ENCODE peak calls at places on chromosomes 1 and 21, in seven cellular contexts. P, R, N, E, O, W and K are unnamed samples.

GRCh38 chr1:25695066-25695990 is 78.7 kb downstream of the MAN1C1 start:
- DNase-seq in W (peak), N (peak), P (peak), R (peak), O (peak), E (peak), K (peak)

GRCh38 chr21:35674895-35675470 is 385.3 kb downstream of the SETD4 start:
- DNase-seq in P (no peak), E (no peak), W (no peak), O (no peak), N (no peak), R (no peak), K (no peak)

GRCh38 chr1:162987866-162988265 is 81.3 kb upstream of the RGS4 start:
- DNase-seq in R (no peak), E (peak), N (peak), O (peak), W (no peak), P (peak), K (peak)

GRCh38 chr1:32992489-32993214 is 28.0 kb upstream of the RNF19B start:
- DNase-seq in W (no peak), P (peak), R (peak), N (peak), E (peak), O (no peak), K (peak)

GRCh38 chr1:164602142-164602429 is 43.1 kb downstream of the PBX1 start:
- DNase-seq in N (no peak), E (no peak), O (no peak), P (no peak), W (no peak), R (no peak), K (no peak)

GRCh38 chr1:21645550-21645949 is 23.6 kb downstream of the RAP1GAP start:
- DNase-seq in N (no peak), O (no peak), W (no peak), P (no peak), E (no peak), R (no peak), K (no peak)

GRCh38 chr1:177211231-177211630 is 40.5 kb downstream of the BRINP2 start:
- DNase-seq in P (no peak), N (no peak), E (peak), W (no peak), R (no peak), O (no peak), K (no peak)

GRCh38 chr21:41678016-41678935 is 88.6 kb downstream of the RIPK4 start:
- DNase-seq in O (no peak), R (no peak), N (peak), E (peak), W (no peak), P (no peak), K (peak)

GRCh38 chr1:41695118-41695517 is 210.6 kb upstream of the EDN2 start:
- DNase-seq in O (no peak), R (no peak), E (no peak), P (peak), N (no peak), W (no peak), K (no peak)

GRCh38 chr1:960371-961131 is at the start of gene KLHL17:
- DNase-seq in R (peak), O (peak), W (peak), P (peak), N (peak), E (peak), K (no peak)

GRCh38 chr1:6142036-6142621 is 38.0 kb downstream of the CHD5 start:
- DNase-seq in W (no peak), E (no peak), N (no peak), O (no peak), R (no peak), P (no peak), K (no peak)

GRCh38 chr1:226487921-226488320 is 60.6 kb upstream of the STUM start:
- DNase-seq in N (no peak), O (no peak), E (peak), P (no peak), W (no peak), R (no peak), K (no peak)

GRCh38 chr1:93692983-93693591 is 11.4 kb upstream of the BCAR3 start:
- DNase-seq in E (peak), P (peak), R (peak), W (no peak), N (peak), O (no peak), K (peak)

GRCh38 chr1:27568247-27569087 is 35.5 kb downstream of the AHDC1 start:
- DNase-seq in E (peak), P (peak), R (peak), W (peak), N (peak), O (peak), K (peak)

GRCh38 chr1:46983416-46983815 is 40.1 kb upstream of the CYP4X1 start:
- DNase-seq in E (no peak), N (no peak), O (peak), W (no peak), R (no peak), P (no peak), K (no peak)

GRCh38 chr1:53110370-53111072 is 31.9 kb downstream of the SLC1A7 start:
- DNase-seq in W (no peak), E (no peak), O (no peak), R (no peak), P (peak), N (peak), K (peak)

GRCh38 chr21:42616366-42617340 is 36.8 kb upstream of the PDE9A start:
- DNase-seq in O (no peak), N (no peak), E (no peak), R (no peak), W (no peak), P (no peak), K (no peak)

GRCh38 chr1:234969011-234969441 is 159.6 kb downstream of the TOMM20 start:
- DNase-seq in O (no peak), E (no peak), W (no peak), N (peak), R (no peak), P (no peak), K (no peak)

GRCh38 chr1:37676281-37677243 is 15.8 kb upstream of the CDCA8 start:
- DNase-seq in R (no peak), P (peak), W (no peak), E (no peak), N (no peak), O (no peak), K (no peak)

GRCh38 chr21:33273044-33273443 is 6.9 kb downstream of the IL10RB start:
- DNase-seq in N (no peak), O (no peak), W (no peak), P (no peak), E (no peak), R (no peak), K (peak)